ENCODE peak calls at places on chromosome 19, in nine cellular contexts. X is Peyer's patch, G is transverse colon, Y is HepG2, Q is ovary, U is spleen, M is GM12892, B is uterus, V is NB4. H is an unnamed sample.

GRCh38 chr19:42281175-42282035 is 12.4 kb downstream of the CIC start:
- DNase-seq in G (peak), Y (peak), Q (peak), B (peak), V (peak), M (no peak), U (peak), X (no peak), H (peak)

GRCh38 chr19:52778811-52779210 is 7.8 kb downstream of the ZNF600 start:
- DNase-seq in Y (no peak), V (peak), G (no peak), B (no peak), Q (no peak), U (no peak), M (no peak), X (no peak), H (no peak)

GRCh38 chr19:56125806-56126590 is 4.9 kb upstream of the ZNF787 start:
- DNase-seq in Q (no peak), Y (no peak), U (no peak), V (no peak), M (no peak), B (no peak), G (peak), X (no peak), H (no peak)

GRCh38 chr19:19538077-19538764 is at the start of gene CILP2:
- DNase-seq in X (peak), M (no peak), U (no peak), Q (peak), V (no peak), B (no peak), Y (no peak), G (peak), H (no peak)

GRCh38 chr19:44313231-44313630 is 8.4 kb upstream of the ZNF235 start:
- DNase-seq in M (no peak), B (no peak), Q (no peak), Y (no peak), G (no peak), X (no peak), V (no peak), U (no peak), H (no peak)

GRCh38 chr19:23526302-23526701 is 131.0 kb upstream of the ZNF91 start:
- DNase-seq in U (no peak), G (no peak), M (no peak), X (no peak), V (no peak), B (no peak), Y (no peak), Q (no peak), H (no peak)

GRCh38 chr19:21940684-21941083 is 70.1 kb downstream of the ZNF208 start:
- DNase-seq in Q (no peak), B (no peak), G (no peak), V (no peak), U (no peak), Y (no peak), M (no peak), X (no peak), H (no peak)

GRCh38 chr19:32017341-32017948 is 328.0 kb upstream of the ZNF507 start:
- DNase-seq in U (no peak), V (no peak), Q (no peak), G (no peak), B (no peak), X (no peak), Y (no peak), M (no peak), H (no peak)

GRCh38 chr19:29812080-29812880 is 489 bp downstream of the CCNE1 start:
- DNase-seq in Y (no peak), V (peak), Q (peak), B (no peak), U (peak), X (no peak), G (peak), M (no peak), H (no peak)

GRCh38 chr19:2927032-2927430 is 17.7 kb downstream of the ZNF77 start:
- DNase-seq in X (no peak), Q (no peak), Y (no peak), G (no peak), M (no peak), V (no peak), U (no peak), B (no peak), H (no peak)

GRCh38 chr19:33734913-33735312 is 61.8 kb upstream of the KCTD15 start:
- DNase-seq in Q (no peak), U (no peak), Y (no peak), G (no peak), X (no peak), B (no peak), M (no peak), V (no peak), H (no peak)

GRCh38 chr19:8145969-8146368 is 3.4 kb downstream of the FBN3 start:
- DNase-seq in U (no peak), Q (no peak), V (peak), B (no peak), Y (no peak), G (no peak), X (no peak), M (no peak), H (no peak)

GRCh38 chr19:45050036-45050435 is 11.2 kb downstream of the CLASRP start:
- DNase-seq in Q (no peak), X (no peak), G (no peak), U (no peak), Y (no peak), V (no peak), M (no peak), B (no peak), H (no peak)

GRCh38 chr19:51547397-51548212 is 16.1 kb upstream of the SIGLEC6 start:
- DNase-seq in U (no peak), Q (peak), M (no peak), G (no peak), B (no peak), V (peak), X (no peak), Y (no peak), H (no peak)

GRCh38 chr19:5627395-5627904 is 4.6 kb downstream of the SAFB start:
- DNase-seq in X (peak), G (peak), Q (no peak), V (peak), B (no peak), Y (no peak), M (no peak), U (peak), H (no peak)

GRCh38 chr19:28694812-28695211 is 518.1 kb downstream of the UQCRFS1 start:
- DNase-seq in X (no peak), B (no peak), Y (no peak), V (no peak), G (no peak), Q (no peak), U (no peak), M (no peak), H (no peak)

GRCh38 chr19:12995596-12996541 is 594 bp downstream of the NFIX start:
- DNase-seq in B (no peak), G (no peak), V (peak), M (peak), Y (no peak), Q (peak), X (no peak), U (peak), H (peak)

GRCh38 chr19:30268601-30269000 is 103.6 kb upstream of the ZNF536 start:
- DNase-seq in V (no peak), Q (no peak), Y (no peak), M (no peak), X (no peak), B (no peak), G (no peak), U (no peak), H (no peak)

GRCh38 chr19:17718467-17718987 is 753 bp upstream of the MAP1S start:
- DNase-seq in V (peak), G (no peak), B (no peak), M (no peak), X (no peak), Q (no peak), U (no peak), Y (no peak), H (no peak)

GRCh38 chr19:18109731-18110671 is 12.4 kb downstream of the MAST3 start:
- DNase-seq in G (peak), X (peak), U (peak), M (peak), Y (peak), Q (peak), B (peak), V (peak), H (peak)

GRCh38 chr19:38730470-38730730 is 13.9 kb downstream of the CAPN12 start:
- DNase-seq in M (no peak), U (no peak), X (no peak), Q (no peak), V (no peak), G (no peak), B (no peak), Y (no peak), H (no peak)

GRCh38 chr19:17475541-17476115 is 5.3 kb downstream of the SLC27A1 start:
- DNase-seq in V (peak), Q (no peak), B (no peak), G (peak), U (no peak), Y (peak), M (no peak), X (no peak), H (no peak)

GRCh38 chr19:4647676-4648644 is 8.6 kb downstream of the TNFAIP8L1 start:
- DNase-seq in U (peak), Y (no peak), M (no peak), V (no peak), X (no peak), G (no peak), Q (peak), B (peak), H (no peak)

GRCh38 chr19:2360876-2361232 is 789 bp downstream of the TMPRSS9 start:
- DNase-seq in X (no peak), B (no peak), U (no peak), G (no peak), V (no peak), Q (no peak), Y (no peak), M (no peak), H (no peak)

GRCh38 chr19:6832412-6832811 is 55.0 kb upstream of the ADGRE1 start:
- DNase-seq in G (no peak), U (no peak), M (no peak), V (no peak), Q (no peak), B (no peak), Y (no peak), X (no peak), H (no peak)

GRCh38 chr19:12666305-12667048 is at the start of the genes MAN2B1 and WDR83:
- DNase-seq in Q (peak), V (peak), G (peak), M (peak), Y (peak), U (peak), X (peak), B (peak), H (peak)

GRCh38 chr19:2997720-2998119 is 20.4 kb downstream of the TLE6 start:
- DNase-seq in G (no peak), X (no peak), U (no peak), M (no peak), Q (no peak), Y (no peak), B (no peak), V (no peak), H (no peak)

GRCh38 chr19:576768-577438 is 4.5 kb downstream of the BSG start:
- DNase-seq in Y (no peak), Q (no peak), U (no peak), B (no peak), V (no peak), M (no peak), X (no peak), G (no peak), H (no peak)
- TF ChIP-seq POLR2A in Y (peak), Q (no peak), U (no peak), B (no peak), V (no peak), M (no peak), X (no peak), G (no peak), H (no peak)

GRCh38 chr19:48333467-48334384 is 8.4 kb downstream of the EMP3 start:
- DNase-seq in U (peak), M (peak), B (peak), V (peak), Y (no peak), X (peak), G (peak), Q (peak), H (no peak)

GRCh38 chr19:48329167-48329891 is 4.0 kb downstream of the EMP3 start:
- DNase-seq in G (peak), Q (no peak), V (peak), X (peak), B (no peak), U (no peak), Y (no peak), M (no peak), H (peak)

GRCh38 chr19:48330012-48330681 is 4.8 kb downstream of the EMP3 start:
- DNase-seq in M (peak), Y (no peak), G (peak), V (peak), Q (peak), B (peak), X (peak), U (peak), H (no peak)

GRCh38 chr19:48332351-48332661 is 7.0 kb downstream of the EMP3 start:
- DNase-seq in Y (no peak), Q (no peak), M (no peak), V (no peak), U (no peak), X (no peak), B (no peak), G (no peak), H (no peak)

DNA sequence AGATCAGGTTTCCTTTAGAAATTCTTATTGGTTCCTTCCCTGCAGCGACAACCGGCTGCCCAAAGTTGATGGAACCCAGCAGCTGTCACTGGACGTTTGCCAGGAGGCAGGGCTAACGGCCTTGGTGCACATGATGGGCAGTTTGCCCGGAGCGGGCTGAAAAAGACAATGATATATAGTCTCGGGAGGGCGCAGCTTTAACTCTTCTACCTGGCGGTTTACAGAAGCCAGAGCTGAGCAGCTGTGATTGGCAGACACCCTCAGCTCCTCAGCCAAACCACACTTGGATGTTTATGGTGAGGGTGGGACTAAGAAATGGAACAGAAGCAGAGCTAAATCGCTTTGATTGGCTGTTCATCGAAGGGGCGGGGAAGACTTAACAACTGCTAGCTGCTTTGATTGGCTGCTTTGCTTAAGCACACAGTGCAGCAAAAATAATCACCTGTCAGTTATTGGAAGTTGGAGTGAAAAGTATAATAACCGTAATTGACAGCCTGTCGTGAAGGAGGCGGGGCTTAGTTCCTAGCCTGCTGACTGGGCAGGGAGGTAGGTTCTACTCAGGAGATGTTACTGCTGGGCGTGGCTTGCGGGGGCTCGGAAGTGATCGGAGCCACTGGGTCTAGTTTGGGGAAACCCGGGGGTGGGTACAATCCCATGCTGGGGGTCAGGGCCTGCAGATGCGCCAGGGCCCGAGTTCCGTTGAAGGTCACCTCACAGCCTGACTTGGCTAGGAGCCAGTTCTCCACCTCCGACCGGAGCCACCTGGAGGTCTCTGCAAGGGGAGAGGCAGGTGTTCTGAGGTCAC is 7.5 kb downstream of the EMP3 start:
- DNase-seq in Y (peak), X (peak), U (peak), B (peak), M (peak), V (peak), G (peak), Q (peak), H (no peak)
- TF ChIP-seq POLR2A in Y (no peak), X (peak), U (no peak), B (peak), M (peak), V (peak), G (peak), Q (no peak), H (no peak)

DNA sequence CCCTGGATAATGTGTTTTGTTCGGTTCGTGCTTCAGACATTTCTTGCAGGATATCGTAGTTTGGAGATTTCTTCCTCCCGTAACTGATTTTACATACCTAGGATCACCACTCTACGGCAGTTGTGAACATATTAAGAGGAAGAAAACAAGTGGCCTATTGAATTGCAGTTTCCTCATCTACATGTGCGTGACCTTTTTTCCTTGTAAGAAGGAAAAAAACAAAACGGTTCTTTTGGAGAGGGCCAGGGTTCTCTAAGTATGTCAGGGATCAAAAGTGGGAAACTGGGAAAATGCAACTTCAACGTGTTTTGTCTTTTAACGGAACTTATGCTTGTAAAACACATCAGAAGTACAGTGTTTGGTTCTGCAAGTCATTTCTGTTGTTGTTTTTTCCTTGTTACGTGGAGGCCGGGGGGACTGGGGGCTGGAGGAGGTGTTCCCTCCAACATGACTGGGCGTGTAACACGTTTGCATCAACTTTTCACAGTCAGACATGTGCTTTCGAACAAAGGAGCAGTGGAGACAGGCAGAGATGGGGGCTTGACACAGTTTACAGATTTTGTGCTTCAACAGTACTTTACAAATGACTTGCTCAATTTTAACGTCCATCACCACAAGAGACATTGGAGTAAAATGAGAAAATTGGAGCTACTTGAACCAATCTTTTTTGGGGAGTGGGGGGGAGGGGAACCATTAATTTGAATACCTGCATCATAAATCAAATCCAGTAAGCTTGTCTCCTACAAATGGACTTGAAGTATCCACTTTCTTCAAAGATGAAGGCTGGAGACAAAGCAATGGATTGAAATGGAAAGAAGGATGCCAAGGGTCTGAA is 3.8 kb downstream of the ZC3H4 start:
- DNase-seq in B (no peak), M (no peak), Q (no peak), G (peak), V (peak), X (peak), Y (no peak), U (peak), H (no peak)
- TF ChIP-seq POLR2A in B (no peak), M (peak), Q (no peak), G (peak), V (no peak), X (no peak), Y (no peak), U (no peak), H (no peak)

DNA sequence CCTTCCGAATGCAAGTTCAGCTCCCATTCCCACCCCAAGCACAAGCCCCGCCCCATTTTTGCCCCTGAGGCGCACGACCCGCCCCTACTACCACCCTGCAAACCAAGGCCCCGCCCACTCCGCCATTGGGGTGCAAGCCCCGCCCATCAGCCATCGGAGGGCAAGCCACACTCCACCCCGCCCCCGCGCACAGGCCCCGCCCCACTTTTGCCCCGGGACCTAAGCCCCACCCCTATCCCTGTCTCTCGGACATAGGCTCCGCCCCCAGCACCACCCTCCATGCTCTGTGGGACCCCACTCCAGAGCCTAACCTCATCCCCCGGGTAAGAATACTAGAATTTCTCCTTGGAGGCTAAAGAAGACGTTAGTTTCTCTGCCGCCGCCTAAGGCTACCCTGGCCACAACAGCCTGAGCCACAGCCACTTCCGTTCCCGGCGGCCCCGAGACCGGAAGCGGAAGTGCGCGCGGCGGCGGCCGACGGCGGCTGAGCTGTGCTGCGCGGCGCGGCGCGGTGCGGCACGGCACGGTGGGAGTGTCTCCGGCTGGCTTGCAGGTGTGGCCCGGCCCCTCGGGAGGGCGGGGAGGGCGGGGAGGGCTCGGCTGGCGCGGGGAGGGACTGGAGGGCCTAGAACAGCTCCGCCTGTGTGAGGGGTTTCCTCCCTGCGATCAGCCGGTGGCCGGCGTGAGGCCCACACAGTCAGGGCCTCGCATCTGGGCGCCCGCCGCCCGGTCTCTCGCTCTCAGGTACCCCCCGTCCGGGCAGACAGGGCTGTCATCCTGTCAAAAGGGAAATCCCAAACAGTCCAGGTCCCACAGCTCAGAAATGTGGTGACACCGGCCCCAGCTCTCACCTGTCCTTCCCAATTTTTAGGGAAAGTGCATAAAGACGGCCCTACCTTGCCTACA is at the start of gene ZNF333:
- DNase-seq in B (peak), Y (peak), X (peak), Q (peak), M (peak), V (peak), U (peak), G (peak), H (peak)
- TF ChIP-seq POLR2A in B (peak), Y (peak), X (peak), Q (peak), M (peak), V (peak), U (no peak), G (peak), H (peak)